ENCODE peak calls at places on chromosomes 4 and X, in six cellular contexts. B is lower lobe of right lung, T is cardiac muscle cell, X is IMR-90, R is transverse colon, H is suprapubic skin. E is an unnamed sample.

GRCh38 chr4:52266537-52267137 is 215.5 kb downstream of the SPATA18 start:
- DNase-seq in B (no peak), T (no peak), X (no peak), R (no peak), H (no peak), E (no peak)

GRCh38 chrX:23840674-23841073 is 57.7 kb downstream of the SAT1 start:
- DNase-seq in B (no peak), T (no peak), X (no peak), R (no peak), H (no peak), E (no peak)

GRCh38 chr4:123802933-123803332 is 406.3 kb downstream of the SPRY1 start:
- DNase-seq in B (no peak), T (no peak), X (no peak), R (no peak), H (no peak), E (no peak)

GRCh38 chr4:161856711-161857326 is 307.0 kb downstream of the FSTL5 start:
- DNase-seq in B (no peak), T (no peak), X (no peak), R (no peak), H (no peak), E (no peak)

GRCh38 chr4:113584407-113585150 is 177.0 kb downstream of the CAMK2D start:
- DNase-seq in B (no peak), T (peak; percentile 74), X (peak; percentile 83), R (no peak), H (no peak), E (no peak)

GRCh38 chr4:726235-726787 is 20.7 kb downstream of the PCGF3 start:
- DNase-seq in B (no peak), T (no peak), X (peak; percentile 44), R (no peak), H (no peak), E (no peak)

GRCh38 chrX:48648299-48648698 is 35.3 kb upstream of the WAS start:
- DNase-seq in B (no peak), T (peak; percentile 48), X (peak; percentile 45), R (peak; percentile 21), H (no peak), E (no peak)

GRCh38 chr4:17324431-17324830 is 187.5 kb downstream of the QDPR start:
- DNase-seq in B (no peak), T (peak; percentile 59), X (peak; percentile 77), R (peak; percentile 11), H (no peak), E (no peak)

GRCh38 chrX:9700555-9700954 is 65.1 kb downstream of the GPR143 start:
- DNase-seq in B (no peak), T (peak; percentile 21), X (no peak), R (no peak), H (no peak), E (no peak)

GRCh38 chr4:26252349-26252748 is 68.5 kb upstream of the RBPJ start:
- DNase-seq in B (no peak), T (no peak), X (no peak), R (no peak), H (no peak), E (no peak)

GRCh38 chr4:153403761-153404160 is 59.3 kb downstream of the MND1 start:
- DNase-seq in B (no peak), T (no peak), X (peak; percentile 21), R (no peak), H (no peak), E (no peak)

GRCh38 chrX:121579016-121579760 is 531.8 kb downstream of the GLUD2 start:
- DNase-seq in B (no peak), T (peak; percentile 32), X (no peak), R (peak; percentile 10), H (no peak), E (no peak)

GRCh38 chr4:114082348-114082747 is 102.9 kb upstream of the ARSJ start:
- DNase-seq in B (no peak), T (no peak), X (no peak), R (no peak), H (no peak), E (no peak)

GRCh38 chr4:94577136-94577535 is 125.4 kb downstream of the PDLIM5 start:
- DNase-seq in B (no peak), T (peak; percentile 77), X (peak; percentile 67), R (peak; percentile 15), H (no peak), E (no peak)

GRCh38 chrX:66017659-66018170 is 22.2 kb downstream of the VSIG4 start:
- DNase-seq in B (no peak), T (no peak), X (no peak), R (no peak), H (no peak), E (no peak)

GRCh38 chrX:132491191-132491590 is 2.4 kb upstream of the MBNL3 start:
- DNase-seq in B (no peak), T (no peak), X (no peak), R (peak; percentile 22), H (no peak), E (no peak)

GRCh38 chrX:49242545-49243066 is 7.3 kb downstream of the CCDC22 start:
- DNase-seq in B (no peak), T (no peak), X (no peak), R (no peak), H (no peak), E (no peak)

GRCh38 chr4:74621616-74622015 is 172.7 kb downstream of the BTC start:
- DNase-seq in B (no peak), T (no peak), X (no peak), R (no peak), H (no peak), E (no peak)

GRCh38 chrX:38431525-38431924 is 79.1 kb downstream of the OTC start:
- DNase-seq in B (no peak), T (no peak), X (no peak), R (no peak), H (no peak), E (no peak)

GRCh38 chr4:180636696-180637095 is 1606.5 kb upstream of the TENM3 start:
- DNase-seq in B (no peak), T (no peak), X (peak; percentile 44), R (no peak), H (no peak), E (no peak)

GRCh38 chr4:185039508-185040273 is 21.4 kb downstream of the HELT start:
- DNase-seq in B (peak; percentile 54), T (peak; percentile 64), X (peak; percentile 68), R (peak; percentile 33), H (no peak), E (no peak)

GRCh38 chrX:41561045-41561444 is 113.9 kb downstream of the NYX start:
- DNase-seq in B (no peak), T (no peak), X (peak; percentile 95), R (no peak), H (no peak), E (no peak)

GRCh38 chr4:13559414-13559813 is 15.1 kb upstream of the NKX3-2 start:
- DNase-seq in B (no peak), T (no peak), X (peak; percentile 78), R (no peak), H (no peak), E (no peak)

GRCh38 chrX:43949669-43950068 is 23.5 kb downstream of the NDP start:
- DNase-seq in B (peak; percentile 44), T (peak; percentile 67), X (no peak), R (peak; percentile 22), H (no peak), E (no peak)

GRCh38 chr4:17068396-17068795 is 170.0 kb upstream of the LDB2 start:
- DNase-seq in B (no peak), T (no peak), X (peak; percentile 38), R (no peak), H (no peak), E (no peak)

GRCh38 chr4:144267084-144267483 is 126.6 kb upstream of the GYPA start:
- DNase-seq in B (no peak), T (no peak), X (no peak), R (no peak), H (no peak), E (no peak)

GRCh38 chrX:116873678-116874077 is 410.9 kb upstream of the CT83 start:
- DNase-seq in B (no peak), T (no peak), X (no peak), R (no peak), H (no peak), E (no peak)

GRCh38 chrX:56802921-56803848 is 74.1 kb downstream of the NBDY start:
- DNase-seq in B (no peak), T (peak; percentile 48), X (peak; percentile 76), R (peak; percentile 83), H (peak; percentile 76), E (no peak)

GRCh38 chrX:5976332-5976731 is 252.3 kb downstream of the NLGN4X start:
- DNase-seq in B (no peak), T (no peak), X (no peak), R (no peak), H (no peak), E (no peak)

GRCh38 chrX:30065226-30065625 is 150.1 kb upstream of the MAGEB2 start:
- DNase-seq in B (no peak), T (no peak), X (peak; percentile 52), R (no peak), H (no peak), E (no peak)

GRCh38 chrX:30060718-30061117 is 154.6 kb upstream of the MAGEB2 start:
- DNase-seq in B (no peak), T (peak; percentile 43), X (peak; percentile 21), R (no peak), H (no peak), E (no peak)
- TF ChIP-seq CTCF in B (no peak), T (peak; percentile 51), X (peak; percentile 52), R (no peak), H (no peak), E (no peak)

DNA sequence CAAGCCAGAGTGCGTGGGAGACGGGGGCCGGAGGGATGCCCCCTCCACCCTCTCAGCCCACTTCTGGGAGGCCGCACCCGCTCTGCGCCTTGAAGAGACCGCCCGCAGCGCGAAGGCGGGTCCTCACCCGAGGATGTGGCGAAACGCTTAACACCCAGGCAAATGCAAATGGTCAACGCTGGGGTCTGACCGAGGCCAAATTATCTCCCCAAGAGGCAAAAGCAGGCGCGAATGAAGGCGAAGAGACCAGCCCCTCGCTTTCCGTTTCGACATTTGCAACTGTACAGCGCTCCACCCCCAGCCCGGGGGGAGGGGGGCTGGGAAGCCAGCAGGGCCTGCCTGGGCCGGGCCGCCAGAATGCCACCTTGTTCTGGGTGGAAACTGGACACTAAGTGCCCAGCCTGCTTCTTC is 137.7 kb upstream of the ZIC3 start:
- DNase-seq in B (no peak), T (peak; percentile 9), X (no peak), R (no peak), H (no peak), E (no peak)
- H3K27me3 ChIP-seq in B (peaks cover 59% of the 10 kb centered on the region), T (peaks cover 79% of the 10 kb centered on the region), X (peaks cover 17% of the 10 kb centered on the region), R (peaks cover 63% of the 10 kb centered on the region), H (peaks cover 64% of the 10 kb centered on the region), E (peaks cover 40% of the 10 kb centered on the region)

GRCh38 chr4:150960079-150960478 is 55.0 kb downstream of the LRBA start:
- DNase-seq in B (no peak), T (no peak), X (peak; percentile 37), R (no peak), H (no peak), E (no peak)
- TF ChIP-seq CTCF in B (peak; percentile 48), T (peak; percentile 75), X (peak; percentile 44), R (peak; percentile 45), H (peak; percentile 14), E (no peak)

GRCh38 chr4:112517911-112518310 is 1.9 kb upstream of the NEUROG2 start:
- DNase-seq in B (no peak), T (no peak), X (no peak), R (no peak), H (no peak), E (no peak)
- H3K27me3 ChIP-seq in B (peaks cover 100% of the 10 kb centered on the region), T (peaks cover 100% of the 10 kb centered on the region), X (peaks cover 85% of the 10 kb centered on the region), R (peaks cover 100% of the 10 kb centered on the region), H (peaks cover 100% of the 10 kb centered on the region), E (peaks cover 72% of the 10 kb centered on the region)

E was measured in esophagus squamous epithelium.